ENCODE peak calls at places on chromosomes 3 and 15, in seven cellular contexts. J is mammary epithelial cell; S is CD8-positive, alpha-beta memory T cell; C is aorta; V is Peyer's patch; K is psoas muscle; Q is cardiac muscle cell. M is an unnamed sample.

GRCh38 chr3:69272537-69272936 is 113.4 kb downstream of the FRMD4B start:
- DNase-seq in V (no peak), C (no peak), J (no peak), S (no peak), Q (no peak), K (no peak), M (no peak)

GRCh38 chr3:16978234-16978920 is 93.6 kb downstream of the PLCL2 start:
- DNase-seq in S (no peak), Q (no peak), K (no peak), J (no peak), V (no peak), C (no peak), M (no peak)

GRCh38 chr3:64530434-64531049 is 157.3 kb downstream of the ADAMTS9 start:
- DNase-seq in J (peak; percentile 50), Q (peak; percentile 68), C (no peak), K (no peak), S (no peak), V (no peak), M (peak; percentile 31)

GRCh38 chr3:134359121-134360010 is 14.9 kb downstream of the AMOTL2 start:
- DNase-seq in Q (no peak), C (peak; percentile 42), S (no peak), V (no peak), J (no peak), K (peak; percentile 56), M (no peak)

GRCh38 chr3:157393076-157393475 is 43.6 kb upstream of the PTX3 start:
- DNase-seq in K (no peak), V (no peak), C (no peak), J (no peak), Q (no peak), S (no peak), M (no peak)

GRCh38 chr3:8848696-8849131 is 79.3 kb upstream of the OXTR start:
- DNase-seq in C (no peak), S (no peak), Q (peak; percentile 77), V (no peak), K (no peak), J (peak; percentile 14), M (no peak)

GRCh38 chr3:191290311-191291025 is 38.7 kb upstream of the CCDC50 start:
- DNase-seq in K (no peak), Q (peak; percentile 7), S (no peak), C (no peak), V (no peak), J (peak; percentile 2), M (no peak)

GRCh38 chr15:95300958-95301357 is 1029.5 kb upstream of the NR2F2 start:
- DNase-seq in J (no peak), V (no peak), S (no peak), Q (peak; percentile 79), K (no peak), C (no peak), M (no peak)

GRCh38 chr3:112464264-112464663 is 35.0 kb downstream of the BTLA start:
- DNase-seq in K (no peak), C (no peak), J (no peak), Q (peak; percentile 36), S (no peak), V (no peak), M (peak; percentile 20)

GRCh38 chr15:80710635-80711553 is 15.8 kb downstream of the ABHD17C start:
- DNase-seq in V (no peak), Q (no peak), C (no peak), S (no peak), J (peak; percentile 69), K (no peak), M (no peak)

GRCh38 chr15:78037328-78037727 is 40.2 kb downstream of the TBC1D2B start:
- DNase-seq in J (no peak), V (no peak), K (no peak), Q (no peak), S (no peak), C (no peak), M (no peak)

GRCh38 chr15:58684751-58685150 is 64.8 kb downstream of the ADAM10 start:
- DNase-seq in C (no peak), V (no peak), Q (no peak), K (no peak), J (no peak), S (no peak), M (no peak)

GRCh38 chr3:30605005-30605404 is 1.4 kb upstream of the TGFBR2 start:
- DNase-seq in K (no peak), C (no peak), J (no peak), V (no peak), S (no peak), Q (no peak), M (no peak)

GRCh38 chr3:124826703-124827102 is 60.5 kb downstream of the ITGB5 start:
- DNase-seq in J (peak; percentile 77), Q (peak; percentile 81), C (peak; percentile 73), V (no peak), K (no peak), S (no peak), M (no peak)

GRCh38 chr3:119148493-119149180 is 2.7 kb downstream of the TEX55 start:
- DNase-seq in S (no peak), C (no peak), Q (peak; percentile 11), J (peak; percentile 62), K (no peak), V (no peak), M (no peak)

GRCh38 chr3:158918008-158918407 is 116.2 kb downstream of the MFSD1 start:
- DNase-seq in V (no peak), Q (peak; percentile 69), C (peak; percentile 48), J (peak; percentile 61), S (no peak), K (no peak), M (peak; percentile 20)

GRCh38 chr3:183381179-183381578 is 47.2 kb downstream of the MCF2L2 start:
- DNase-seq in Q (peak; percentile 16), V (no peak), K (no peak), J (peak; percentile 80), S (no peak), C (no peak), M (no peak)

GRCh38 chr15:96695426-96695825 is 364.9 kb downstream of the NR2F2 start:
- DNase-seq in K (no peak), Q (no peak), S (no peak), J (no peak), V (no peak), C (no peak), M (no peak)

GRCh38 chr15:74318376-74319137 is 48.9 kb downstream of the CYP11A1 start:
- DNase-seq in V (no peak), S (no peak), C (peak; percentile 63), Q (peak; percentile 29), J (no peak), K (peak; percentile 80), M (no peak)

GRCh38 chr15:91965501-91966180 is 112.1 kb downstream of the SLCO3A1 start:
- DNase-seq in Q (peak; percentile 53), K (no peak), S (peak; percentile 12), C (peak; percentile 78), J (peak; percentile 97), V (no peak), M (no peak)
- H3K4me1 ChIP-seq in Q (peaks cover 25% of the 10 kb centered on the region), K (peaks cover 15% of the 10 kb centered on the region), S (no peaks in the 10 kb centered on the region), C (no peaks in the 10 kb centered on the region), J (peaks cover 44% of the 10 kb centered on the region), V (no peaks in the 10 kb centered on the region), M (no peaks in the 10 kb centered on the region)

DNA sequence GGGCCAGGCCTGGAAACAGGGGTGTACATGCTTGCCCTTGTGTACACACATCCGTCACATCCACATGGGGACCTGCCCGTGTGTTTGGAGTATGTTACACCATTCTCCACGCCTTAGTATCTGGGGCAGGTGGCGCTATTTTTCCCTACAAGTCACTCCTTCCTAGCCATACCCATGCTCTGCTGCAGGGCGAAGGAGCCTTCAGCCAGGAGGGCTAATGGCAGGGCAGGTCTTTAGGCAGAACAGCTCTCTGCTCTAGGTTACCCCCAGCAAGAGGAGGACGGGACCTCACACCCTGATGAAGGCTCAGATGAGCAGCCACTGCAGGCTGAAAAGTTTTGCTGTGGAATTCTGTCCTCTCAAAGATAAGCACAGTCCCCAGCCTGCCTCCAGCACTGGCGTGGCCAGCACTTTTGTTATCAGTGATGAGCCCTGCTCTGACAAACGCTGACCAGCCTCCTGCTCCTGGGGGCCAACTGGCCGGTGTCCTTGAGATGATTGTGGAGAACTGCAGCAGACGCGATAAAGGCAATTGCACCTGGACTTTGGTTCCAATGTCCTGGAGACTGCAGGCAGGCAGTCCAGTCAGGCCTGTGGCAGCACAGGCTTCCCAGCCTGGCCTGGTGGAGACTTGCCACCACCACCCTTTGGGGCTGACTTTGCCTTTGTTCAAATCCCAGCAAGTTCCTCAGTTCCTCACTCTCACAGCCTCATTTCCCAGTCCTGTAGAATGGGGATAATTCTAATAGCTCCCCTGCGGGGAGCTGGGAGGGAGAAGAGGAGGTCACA is 19.8 kb upstream of the PIGZ start:
- DNase-seq in K (peak; percentile 26), V (peak; percentile 83), J (no peak), Q (no peak), S (peak; percentile 33), C (no peak), M (peak; percentile 90)
- H3K4me1 ChIP-seq in K (no peaks in the 10 kb centered on the region), V (no peaks in the 10 kb centered on the region), J (no peaks in the 10 kb centered on the region), Q (peaks cover 17% of the 10 kb centered on the region), S (no peaks in the 10 kb centered on the region), C (no peaks in the 10 kb centered on the region), M (no peaks in the 10 kb centered on the region)

DNA sequence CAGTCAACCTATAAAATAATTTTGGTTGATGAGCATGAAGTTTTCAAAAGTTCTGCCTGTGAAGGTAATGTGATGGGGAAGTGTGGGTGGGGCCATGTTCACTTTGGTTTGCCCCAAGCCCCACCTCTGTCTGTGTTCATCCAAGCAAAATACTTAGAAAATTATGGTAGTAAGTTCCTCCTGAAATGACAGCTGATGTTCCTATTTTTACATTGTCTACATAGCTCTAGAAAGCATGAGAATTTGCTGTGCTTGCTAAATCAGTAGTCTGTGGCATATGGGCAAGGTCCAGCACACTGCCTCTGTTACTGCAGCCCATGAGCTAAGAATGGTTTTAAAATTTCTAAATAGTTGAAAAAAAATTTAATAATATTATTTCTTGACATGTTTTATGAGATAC is 21.9 kb upstream of the CP start:
- DNase-seq in S (no peak), C (no peak), V (no peak), Q (no peak), J (no peak), K (no peak), M (no peak)
- H3K4me1 ChIP-seq in S (no peaks in the 10 kb centered on the region), C (peaks cover 5% of the 10 kb centered on the region), V (no peaks in the 10 kb centered on the region), Q (peaks cover 14% of the 10 kb centered on the region), J (peaks cover 28% of the 10 kb centered on the region), K (peaks cover 6% of the 10 kb centered on the region), M (peaks cover 11% of the 10 kb centered on the region)

GRCh38 chr15:63474810-63475316 is 29.5 kb upstream of the USP3 start:
- DNase-seq in V (no peak), S (no peak), Q (no peak), C (no peak), K (no peak), J (peak; percentile 28), M (peak; percentile 40)
- H3K4me1 ChIP-seq in V (no peaks in the 10 kb centered on the region), S (peaks cover 42% of the 10 kb centered on the region), Q (peaks cover 6% of the 10 kb centered on the region), C (no peaks in the 10 kb centered on the region), K (no peaks in the 10 kb centered on the region), J (peaks cover 5% of the 10 kb centered on the region), M (peaks cover 11% of the 10 kb centered on the region)

GRCh38 chr3:149623819-149624218 is 34.0 kb downstream of the WWTR1 start:
- DNase-seq in J (no peak), V (no peak), K (no peak), Q (peak; percentile 60), S (no peak), C (no peak), M (no peak)
- H3K4me1 ChIP-seq in J (peaks cover 46% of the 10 kb centered on the region), V (no peaks in the 10 kb centered on the region), K (peaks cover 26% of the 10 kb centered on the region), Q (peaks cover 36% of the 10 kb centered on the region), S (no peaks in the 10 kb centered on the region), C (peaks cover 27% of the 10 kb centered on the region), M (peaks cover 2% of the 10 kb centered on the region)

GRCh38 chr15:89754361-89755154 is 3.5 kb upstream of the MESP1 start:
- DNase-seq in K (no peak), J (no peak), Q (no peak), S (no peak), V (no peak), C (no peak), M (no peak)
- H3K4me1 ChIP-seq in K (peaks cover 6% of the 10 kb centered on the region), J (peaks cover 16% of the 10 kb centered on the region), Q (no peaks in the 10 kb centered on the region), S (peaks cover 5% of the 10 kb centered on the region), V (no peaks in the 10 kb centered on the region), C (no peaks in the 10 kb centered on the region), M (no peaks in the 10 kb centered on the region)

GRCh38 chr15:52733078-52733477 is 53.9 kb upstream of the ATOSA start:
- DNase-seq in S (no peak), C (no peak), Q (peak; percentile 79), J (no peak), V (no peak), K (no peak), M (no peak)
- H3K4me1 ChIP-seq in S (peaks cover 13% of the 10 kb centered on the region), C (no peaks in the 10 kb centered on the region), Q (peaks cover 4% of the 10 kb centered on the region), J (peaks cover 25% of the 10 kb centered on the region), V (no peaks in the 10 kb centered on the region), K (peaks cover 42% of the 10 kb centered on the region), M (no peaks in the 10 kb centered on the region)